ENCODE peak calls at places on chromosomes 1 and 21, in six cellular contexts. G is NCI-H1092 treated with DMSO at 0.1 percent for 48 hours, A is H7, L is upper lobe of left lung, B is fibroblast of the conjunctiva, X is PC-3. C is an unnamed sample.

GRCh38 chr1:47444578-47445465 is 7.0 kb downstream of the FOXD2 start:
- DNase-seq in G (peak), A (peak), L (no peak), B (no peak), X (no peak), C (peak)

GRCh38 chr1:41811051-41811795 is 107.5 kb downstream of the HIVEP3 start:
- DNase-seq in G (no peak), A (no peak), L (peak), B (no peak), X (peak), C (no peak)

GRCh38 chr1:22123071-22123390 is 19.9 kb downstream of the WNT4 start:
- DNase-seq in G (no peak), A (peak), L (no peak), B (no peak), X (no peak), C (no peak)

GRCh38 chr1:241706967-241707366 is 54.9 kb downstream of the WDR64 start:
- DNase-seq in G (no peak), A (no peak), L (no peak), B (peak), X (peak), C (no peak)

GRCh38 chr1:20100632-20101355 is 18.5 kb downstream of the PLA2G2D start:
- DNase-seq in G (peak), A (peak), L (peak), B (peak), X (peak), C (peak)

GRCh38 chr1:228281631-228282328 is 73.9 kb downstream of the OBSCN start:
- DNase-seq in G (no peak), A (peak), L (peak), B (no peak), X (no peak), C (peak)

GRCh38 chr1:213622365-213623087 is 365.2 kb upstream of the PROX1 start:
- DNase-seq in G (no peak), A (no peak), L (no peak), B (no peak), X (no peak), C (no peak)

GRCh38 chr1:64663654-64664053 is 81.2 kb upstream of the RAVER2 start:
- DNase-seq in G (no peak), A (peak), L (no peak), B (no peak), X (peak), C (peak)

GRCh38 chr1:62314951-62315350 is 4.3 kb downstream of the KANK4 start:
- DNase-seq in G (no peak), A (no peak), L (no peak), B (no peak), X (no peak), C (no peak)

GRCh38 chr1:177890459-177890858 is 79.4 kb downstream of the SEC16B start:
- DNase-seq in G (no peak), A (no peak), L (no peak), B (no peak), X (no peak), C (no peak)

GRCh38 chr21:41008971-41009370 is 159.0 kb upstream of the BACE2 start:
- DNase-seq in G (no peak), A (no peak), L (no peak), B (no peak), X (no peak), C (no peak)

GRCh38 chr1:145872421-145872891 is 13.2 kb downstream of the ANKRD35 start:
- DNase-seq in G (no peak), A (peak), L (no peak), B (no peak), X (no peak), C (peak)

GRCh38 chr21:20260124-20260523 is 738.1 kb upstream of the NCAM2 start:
- DNase-seq in G (no peak), A (no peak), L (no peak), B (no peak), X (no peak), C (no peak)

GRCh38 chr1:96833376-96833775 is 111.8 kb downstream of the PTBP2 start:
- DNase-seq in G (no peak), A (no peak), L (no peak), B (no peak), X (no peak), C (no peak)

GRCh38 chr1:211415700-211416099 is 76.3 kb downstream of the RD3 start:
- DNase-seq in G (no peak), A (no peak), L (no peak), B (no peak), X (no peak), C (no peak)

GRCh38 chr1:27356628-27357280 is 10.0 kb downstream of the MAP3K6 start:
- DNase-seq in G (no peak), A (peak), L (no peak), B (no peak), X (no peak), C (peak)

GRCh38 chr21:14366998-14367397 is 15.9 kb downstream of the HSPA13 start:
- DNase-seq in G (no peak), A (no peak), L (no peak), B (no peak), X (no peak), C (no peak)

GRCh38 chr1:183841950-183842816 is 37.3 kb downstream of the RGL1 start:
- DNase-seq in G (no peak), A (no peak), L (peak), B (peak), X (peak), C (no peak)

GRCh38 chr21:44892536-44893277 is 19.2 kb upstream of the PTTG1IP start:
- DNase-seq in G (peak), A (peak), L (peak), B (no peak), X (peak), C (peak)

GRCh38 chr1:22910286-22910685 is 62.4 kb downstream of the LACTBL1 start:
- DNase-seq in G (no peak), A (no peak), L (no peak), B (no peak), X (no peak), C (no peak)